ENCODE peak calls at places on chromosomes 12 and 14, in nine cellular contexts. One of them, this sample, is unnamed.

GRCh38 chr12:39628836-39629235 is 9.2 kb upstream of the ABCD2 start:
- DNase-seq in HAP-1: no peak
- DNase-seq in HuH-7: no peak
- DNase-seq in GM19239: no peak
- DNase-seq in activated CD8-positive, alpha-beta memory T cell treated with anti-CD3 and anti-CD28 coated beads for 48 hours: no peak
- DNase-seq in stimulated activated CD8-positive, alpha-beta memory T cell treated with anti-CD3 and anti-CD28 coated beads, Interleukin-15, amount 100 ng/mL, for 24 hours: no peak
- DNase-seq in activated gamma-delta T cell treated with anti-CD3 and anti-CD28 coated beads, Interleukin-2, amount 50 U/mL, for 16 hours: no peak
- DNase-seq in left ventricle myocardium inferior: no peak
- DNase-seq in heart right ventricle: no peak
- DNase-seq in this sample: no peak

GRCh38 chr12:40224439-40225291 is at the start of gene LRRK2:
- DNase-seq in HAP-1: peak; percentile 39
- DNase-seq in HuH-7: peak; percentile 32
- DNase-seq in GM19239: no peak
- DNase-seq in activated CD8-positive, alpha-beta memory T cell treated with anti-CD3 and anti-CD28 coated beads for 48 hours: no peak
- DNase-seq in stimulated activated CD8-positive, alpha-beta memory T cell treated with anti-CD3 and anti-CD28 coated beads, Interleukin-15, amount 100 ng/mL, for 24 hours: no peak
- DNase-seq in activated gamma-delta T cell treated with anti-CD3 and anti-CD28 coated beads, Interleukin-2, amount 50 U/mL, for 16 hours: peak; percentile 16
- DNase-seq in left ventricle myocardium inferior: peak; percentile 88
- DNase-seq in heart right ventricle: peak; percentile 86
- DNase-seq in this sample: peak; percentile 95

GRCh38 chr14:56635041-56635440 is 55.4 kb downstream of the TMEM260 start:
- DNase-seq in HAP-1: no peak
- DNase-seq in HuH-7: no peak
- DNase-seq in GM19239: no peak
- DNase-seq in activated CD8-positive, alpha-beta memory T cell treated with anti-CD3 and anti-CD28 coated beads for 48 hours: no peak
- DNase-seq in stimulated activated CD8-positive, alpha-beta memory T cell treated with anti-CD3 and anti-CD28 coated beads, Interleukin-15, amount 100 ng/mL, for 24 hours: no peak
- DNase-seq in activated gamma-delta T cell treated with anti-CD3 and anti-CD28 coated beads, Interleukin-2, amount 50 U/mL, for 16 hours: no peak
- DNase-seq in left ventricle myocardium inferior: no peak
- DNase-seq in heart right ventricle: no peak
- DNase-seq in this sample: no peak

GRCh38 chr12:46357438-46358324 is 14.9 kb downstream of the SLC38A2 start:
- DNase-seq in HAP-1: no peak
- DNase-seq in HuH-7: no peak
- DNase-seq in GM19239: no peak
- DNase-seq in activated CD8-positive, alpha-beta memory T cell treated with anti-CD3 and anti-CD28 coated beads for 48 hours: no peak
- DNase-seq in stimulated activated CD8-positive, alpha-beta memory T cell treated with anti-CD3 and anti-CD28 coated beads, Interleukin-15, amount 100 ng/mL, for 24 hours: no peak
- DNase-seq in activated gamma-delta T cell treated with anti-CD3 and anti-CD28 coated beads, Interleukin-2, amount 50 U/mL, for 16 hours: no peak
- DNase-seq in left ventricle myocardium inferior: no peak
- DNase-seq in heart right ventricle: no peak
- DNase-seq in this sample: no peak

GRCh38 chr12:25775968-25776367 is 182.5 kb upstream of the RASSF8 start:
- DNase-seq in HAP-1: no peak
- DNase-seq in HuH-7: no peak
- DNase-seq in GM19239: no peak
- DNase-seq in activated CD8-positive, alpha-beta memory T cell treated with anti-CD3 and anti-CD28 coated beads for 48 hours: no peak
- DNase-seq in stimulated activated CD8-positive, alpha-beta memory T cell treated with anti-CD3 and anti-CD28 coated beads, Interleukin-15, amount 100 ng/mL, for 24 hours: no peak
- DNase-seq in activated gamma-delta T cell treated with anti-CD3 and anti-CD28 coated beads, Interleukin-2, amount 50 U/mL, for 16 hours: no peak
- DNase-seq in left ventricle myocardium inferior: no peak
- DNase-seq in heart right ventricle: no peak
- DNase-seq in this sample: no peak

GRCh38 chr14:56036353-56036752 is 81.9 kb upstream of the PELI2 start:
- DNase-seq in HAP-1: no peak
- DNase-seq in HuH-7: no peak
- DNase-seq in GM19239: no peak
- DNase-seq in activated CD8-positive, alpha-beta memory T cell treated with anti-CD3 and anti-CD28 coated beads for 48 hours: no peak
- DNase-seq in stimulated activated CD8-positive, alpha-beta memory T cell treated with anti-CD3 and anti-CD28 coated beads, Interleukin-15, amount 100 ng/mL, for 24 hours: no peak
- DNase-seq in activated gamma-delta T cell treated with anti-CD3 and anti-CD28 coated beads, Interleukin-2, amount 50 U/mL, for 16 hours: no peak
- DNase-seq in left ventricle myocardium inferior: no peak
- DNase-seq in heart right ventricle: no peak
- DNase-seq in this sample: no peak

GRCh38 chr14:105141026-105141425 is 27.6 kb downstream of the JAG2 start:
- DNase-seq in HAP-1: no peak
- DNase-seq in HuH-7: no peak
- DNase-seq in GM19239: no peak
- DNase-seq in activated CD8-positive, alpha-beta memory T cell treated with anti-CD3 and anti-CD28 coated beads for 48 hours: no peak
- DNase-seq in stimulated activated CD8-positive, alpha-beta memory T cell treated with anti-CD3 and anti-CD28 coated beads, Interleukin-15, amount 100 ng/mL, for 24 hours: no peak
- DNase-seq in activated gamma-delta T cell treated with anti-CD3 and anti-CD28 coated beads, Interleukin-2, amount 50 U/mL, for 16 hours: no peak
- DNase-seq in left ventricle myocardium inferior: no peak
- DNase-seq in heart right ventricle: no peak
- DNase-seq in this sample: peak; percentile 22

GRCh38 chr14:72256055-72256454 is 323.8 kb downstream of the RGS6 start:
- DNase-seq in HAP-1: no peak
- DNase-seq in HuH-7: no peak
- DNase-seq in GM19239: no peak
- DNase-seq in activated CD8-positive, alpha-beta memory T cell treated with anti-CD3 and anti-CD28 coated beads for 48 hours: no peak
- DNase-seq in stimulated activated CD8-positive, alpha-beta memory T cell treated with anti-CD3 and anti-CD28 coated beads, Interleukin-15, amount 100 ng/mL, for 24 hours: no peak
- DNase-seq in activated gamma-delta T cell treated with anti-CD3 and anti-CD28 coated beads, Interleukin-2, amount 50 U/mL, for 16 hours: no peak
- DNase-seq in left ventricle myocardium inferior: no peak
- DNase-seq in heart right ventricle: no peak
- DNase-seq in this sample: no peak

GRCh38 chr12:62739266-62739831 is 195.6 kb downstream of the PPM1H start:
- DNase-seq in HAP-1: peak; percentile 44
- DNase-seq in HuH-7: no peak
- DNase-seq in GM19239: no peak
- DNase-seq in activated CD8-positive, alpha-beta memory T cell treated with anti-CD3 and anti-CD28 coated beads for 48 hours: no peak
- DNase-seq in stimulated activated CD8-positive, alpha-beta memory T cell treated with anti-CD3 and anti-CD28 coated beads, Interleukin-15, amount 100 ng/mL, for 24 hours: no peak
- DNase-seq in activated gamma-delta T cell treated with anti-CD3 and anti-CD28 coated beads, Interleukin-2, amount 50 U/mL, for 16 hours: no peak
- DNase-seq in left ventricle myocardium inferior: no peak
- DNase-seq in heart right ventricle: no peak
- DNase-seq in this sample: no peak

GRCh38 chr14:89015016-89015415 is 190.6 kb downstream of the TTC8 start:
- DNase-seq in HAP-1: no peak
- DNase-seq in HuH-7: no peak
- DNase-seq in GM19239: no peak
- DNase-seq in activated CD8-positive, alpha-beta memory T cell treated with anti-CD3 and anti-CD28 coated beads for 48 hours: no peak
- DNase-seq in stimulated activated CD8-positive, alpha-beta memory T cell treated with anti-CD3 and anti-CD28 coated beads, Interleukin-15, amount 100 ng/mL, for 24 hours: no peak
- DNase-seq in activated gamma-delta T cell treated with anti-CD3 and anti-CD28 coated beads, Interleukin-2, amount 50 U/mL, for 16 hours: no peak
- DNase-seq in left ventricle myocardium inferior: no peak
- DNase-seq in heart right ventricle: no peak
- DNase-seq in this sample: no peak

GRCh38 chr14:98937712-98938505 is 334.1 kb downstream of the BCL11B start:
- DNase-seq in HAP-1: no peak
- DNase-seq in HuH-7: no peak
- DNase-seq in GM19239: no peak
- DNase-seq in activated CD8-positive, alpha-beta memory T cell treated with anti-CD3 and anti-CD28 coated beads for 48 hours: no peak
- DNase-seq in stimulated activated CD8-positive, alpha-beta memory T cell treated with anti-CD3 and anti-CD28 coated beads, Interleukin-15, amount 100 ng/mL, for 24 hours: no peak
- DNase-seq in activated gamma-delta T cell treated with anti-CD3 and anti-CD28 coated beads, Interleukin-2, amount 50 U/mL, for 16 hours: no peak
- DNase-seq in left ventricle myocardium inferior: no peak
- DNase-seq in heart right ventricle: no peak
- DNase-seq in this sample: no peak

This sample was measured in right cardiac atrium.